ENCODE peak calls at places on chromosomes 2 and 18, in seven cellular contexts. X is fibroblast of pulmonary artery, A is hepatocyte, S is ovary, M is spleen, C is DND-41, B is A549. H is an unnamed sample.

GRCh38 chr2:174771631-174772491 is 7.6 kb upstream of the CHRNA1 start:
- DNase-seq in X (peak), A (peak), S (peak), M (peak), C (peak), B (peak), H (no peak)

GRCh38 chr2:75162897-75163296 is 36.4 kb downstream of the TACR1 start:
- DNase-seq in X (no peak), A (no peak), S (no peak), M (no peak), C (no peak), B (no peak), H (no peak)

GRCh38 chr2:169714699-169715098 is 18.9 kb upstream of the KLHL23 start:
- DNase-seq in X (no peak), A (no peak), S (no peak), M (no peak), C (no peak), B (no peak), H (no peak)

GRCh38 chr2:200679157-200679934 is 93.5 kb downstream of the AOX1 start:
- DNase-seq in X (no peak), A (no peak), S (no peak), M (no peak), C (no peak), B (no peak), H (no peak)

GRCh38 chr2:41836944-41837343 is 210.9 kb upstream of the PKDCC start:
- DNase-seq in X (peak), A (peak), S (peak), M (no peak), C (peak), B (no peak), H (no peak)

GRCh38 chr2:58871469-58872142 is 630.5 kb upstream of the FANCL start:
- DNase-seq in X (no peak), A (no peak), S (no peak), M (no peak), C (no peak), B (no peak), H (no peak)

GRCh38 chr2:29509397-29509796 is 394.2 kb downstream of the CLIP4 start:
- DNase-seq in X (no peak), A (no peak), S (no peak), M (no peak), C (no peak), B (no peak), H (no peak)

GRCh38 chr2:26462511-26463251 is 15.2 kb downstream of the OTOF start:
- DNase-seq in X (peak), A (peak), S (peak), M (peak), C (peak), B (peak), H (no peak)

GRCh38 chr2:133607679-133608078 is 39.4 kb upstream of the NCKAP5 start:
- DNase-seq in X (no peak), A (no peak), S (no peak), M (no peak), C (no peak), B (no peak), H (no peak)

GRCh38 chr2:53905396-53905795 is 45.6 kb upstream of the GPR75 start:
- DNase-seq in X (no peak), A (no peak), S (no peak), M (no peak), C (no peak), B (no peak), H (no peak)

GRCh38 chr2:241577413-241578122 is 19.0 kb downstream of the BOK start:
- DNase-seq in X (peak), A (peak), S (peak), M (peak), C (no peak), B (no peak), H (no peak)

GRCh38 chr2:181784556-181784955 is 104.2 kb upstream of the NEUROD1 start:
- DNase-seq in X (peak), A (no peak), S (no peak), M (no peak), C (no peak), B (no peak), H (no peak)

GRCh38 chr2:217249490-217250451 is 389.9 kb upstream of the TNP1 start:
- DNase-seq in X (no peak), A (peak), S (peak), M (no peak), C (no peak), B (no peak), H (no peak)

GRCh38 chr18:79605481-79605880 is 74.1 kb upstream of the CTDP1 start:
- DNase-seq in X (no peak), A (no peak), S (no peak), M (peak), C (no peak), B (no peak), H (no peak)

GRCh38 chr2:190181066-190181681 is 118.6 kb upstream of the MSTN start:
- DNase-seq in X (no peak), A (no peak), S (no peak), M (no peak), C (no peak), B (peak), H (no peak)

GRCh38 chr2:133495226-133495625 is 73.0 kb downstream of the NCKAP5 start:
- DNase-seq in X (no peak), A (peak), S (no peak), M (no peak), C (no peak), B (no peak), H (no peak)

GRCh38 chr18:75226956-75227316 is 16.3 kb downstream of the TSHZ1 start:
- DNase-seq in X (no peak), A (no peak), S (no peak), M (no peak), C (no peak), B (no peak), H (no peak)
- H3K4me3 ChIP-seq in X (peak), A (no peak), S (peak), M (peak), C (no peak), B (no peak), H (no peak)

GRCh38 chr18:48700222-48700845 is 161.5 kb downstream of the CTIF start:
- DNase-seq in X (no peak), A (no peak), S (no peak), M (no peak), C (no peak), B (no peak), H (no peak)
- TF ChIP-seq CTCF in X (no peak), A (no peak), S (no peak), M (no peak), C (no peak), B (no peak), H (no peak)

DNA sequence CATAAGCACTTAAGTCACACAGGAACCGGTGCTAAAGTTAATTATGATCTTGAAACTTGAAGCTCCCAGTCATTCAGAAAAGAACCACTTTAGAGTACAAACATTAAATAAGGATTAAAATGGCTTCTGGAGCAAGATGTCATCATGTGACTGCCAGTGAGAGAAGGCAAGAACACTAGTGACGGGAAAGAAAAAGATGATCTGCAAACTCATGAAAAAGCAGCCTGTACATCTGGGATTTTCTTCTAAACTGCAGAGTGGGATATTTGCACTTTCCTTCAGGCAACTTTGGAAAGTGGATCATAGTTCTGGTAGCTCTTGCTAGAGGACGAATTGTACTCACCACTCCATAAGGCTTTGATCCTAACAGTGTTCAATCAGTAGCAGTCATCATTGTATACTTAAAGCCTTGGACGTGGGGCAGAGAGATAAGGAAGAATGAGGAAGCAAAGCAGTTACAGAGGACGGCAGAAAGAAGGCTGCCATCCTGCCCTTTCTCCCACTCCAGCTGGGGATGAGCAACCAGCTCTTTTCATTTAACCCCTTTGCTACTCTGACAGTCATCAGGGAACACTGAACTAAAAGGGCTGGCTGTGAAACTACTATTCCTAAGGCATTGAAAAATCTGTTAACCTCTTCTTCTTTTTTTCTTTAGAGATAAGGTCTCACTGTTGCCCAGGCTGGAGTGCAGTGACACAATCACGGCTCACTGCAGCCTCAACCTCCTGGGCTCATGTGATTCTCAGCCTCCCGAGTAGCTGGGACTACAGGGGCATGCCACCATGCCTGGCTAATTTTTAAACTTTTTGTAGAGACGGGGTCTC is 18.1 kb downstream of the ABHD3 start:
- DNase-seq in X (peak), A (peak), S (no peak), M (no peak), C (no peak), B (no peak), H (no peak)
- H3K4me3 ChIP-seq in X (no peak), A (no peak), S (no peak), M (no peak), C (no peak), B (no peak), H (no peak)

DNA sequence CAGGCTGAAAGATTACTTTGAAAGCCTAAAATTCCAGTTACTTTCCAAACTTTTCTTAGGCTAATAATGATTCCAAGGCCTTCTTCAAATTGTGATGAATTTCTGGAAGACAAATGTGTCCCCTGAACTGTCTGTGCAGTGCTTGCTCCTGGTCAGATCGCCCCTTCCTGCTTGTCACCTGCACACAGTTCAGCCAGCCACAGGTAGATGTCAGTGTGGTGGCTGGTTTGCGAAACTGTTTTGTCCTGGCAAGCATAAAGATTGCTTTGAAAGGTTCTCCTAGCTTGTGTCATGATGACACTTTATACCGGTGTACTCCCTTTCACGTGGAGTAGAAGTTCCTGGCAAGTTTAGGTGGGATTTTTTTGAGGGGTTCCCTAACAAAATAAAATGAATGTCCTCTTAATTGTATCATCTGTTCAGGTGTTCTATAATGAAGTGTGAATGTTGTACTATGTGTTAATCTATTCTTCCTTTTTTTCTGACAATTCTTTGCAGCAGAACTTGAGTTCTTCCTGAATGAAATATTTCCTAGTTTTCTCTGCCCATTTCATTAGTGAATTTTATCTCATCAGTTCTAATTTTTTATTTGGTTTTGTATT is 298.8 kb downstream of the ZNF407 start:
- DNase-seq in X (peak), A (peak), S (no peak), M (no peak), C (peak), B (no peak), H (peak)
- TF ChIP-seq CTCF in X (no peak), A (peak), S (no peak), M (peak), C (peak), B (peak), H (peak)

DNA sequence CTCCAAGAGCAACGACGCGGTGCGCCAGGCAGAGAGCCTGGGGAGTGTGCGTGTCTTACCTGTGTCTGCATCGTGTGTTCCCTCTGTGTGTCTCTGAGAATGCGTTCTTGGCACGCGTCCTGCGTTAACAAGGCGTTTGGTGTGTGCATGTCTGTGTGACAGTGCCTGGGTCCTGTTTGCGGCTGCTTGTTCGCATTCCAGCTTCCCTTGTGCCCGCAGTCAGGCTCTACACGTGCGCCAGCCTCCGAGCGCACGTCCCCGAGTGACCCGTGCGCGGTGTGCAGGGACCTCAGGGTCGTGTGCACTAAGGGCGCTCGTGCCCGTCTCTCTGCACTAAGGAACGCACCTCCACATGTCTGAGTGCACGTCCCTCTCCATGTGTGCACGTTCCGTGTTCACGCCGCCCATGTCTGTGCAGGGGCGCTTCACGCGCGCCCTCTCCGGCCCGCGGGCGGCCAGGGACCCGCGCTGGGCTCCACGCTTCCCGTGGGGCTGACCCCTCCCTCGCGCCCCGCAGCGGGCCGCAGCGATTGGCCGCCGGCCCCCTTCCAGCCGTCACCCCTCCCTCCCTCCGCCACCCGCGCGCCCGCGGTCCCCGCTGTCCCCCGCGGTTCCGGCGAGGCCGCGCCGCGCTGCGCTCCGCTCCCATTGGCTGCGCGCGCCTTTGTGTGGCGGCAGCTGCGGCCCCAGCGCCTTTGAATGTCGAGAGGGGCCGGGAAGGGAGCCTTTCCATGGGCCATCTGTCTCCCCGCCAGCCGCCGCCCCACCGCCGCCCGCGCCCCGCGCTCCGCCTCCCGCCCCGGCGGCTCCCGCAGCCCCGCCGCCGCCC is 229.4 kb downstream of the HAUS1 start:
- DNase-seq in X (no peak), A (peak), S (no peak), M (peak), C (peak), B (peak), H (peak)
- H3K4me3 ChIP-seq in X (no peak), A (peak), S (no peak), M (peak), C (peak), B (peak), H (peak)

DNA sequence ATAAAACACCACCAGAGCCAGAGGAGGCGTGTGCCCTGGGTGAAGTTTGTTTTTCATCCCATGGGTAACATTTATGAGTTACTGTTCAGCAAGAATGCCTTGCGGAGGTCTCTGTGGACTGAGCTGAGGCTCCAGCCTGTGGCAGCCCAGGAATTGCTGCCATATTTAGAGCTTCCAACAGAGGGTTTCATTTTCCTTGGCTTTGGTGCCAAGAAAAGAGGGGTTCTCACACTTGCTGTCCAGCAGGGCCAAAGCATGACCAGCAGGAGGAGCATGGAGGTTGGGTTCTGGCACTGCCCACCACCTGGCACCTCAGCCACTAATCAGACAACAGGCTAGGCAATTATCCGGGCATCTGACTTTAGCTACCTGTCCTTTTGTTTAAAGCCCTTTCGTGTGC is 36.7 kb downstream of the EPAS1 start:
- DNase-seq in X (no peak), A (no peak), S (no peak), M (no peak), C (no peak), B (peak), H (no peak)
- TF ChIP-seq CTCF in X (peak), A (no peak), S (no peak), M (no peak), C (no peak), B (peak), H (no peak)

GRCh38 chr2:240095556-240096523 is 40.3 kb downstream of the COPS9 start:
- DNase-seq in X (no peak), A (no peak), S (no peak), M (no peak), C (no peak), B (no peak), H (no peak)

DNA sequence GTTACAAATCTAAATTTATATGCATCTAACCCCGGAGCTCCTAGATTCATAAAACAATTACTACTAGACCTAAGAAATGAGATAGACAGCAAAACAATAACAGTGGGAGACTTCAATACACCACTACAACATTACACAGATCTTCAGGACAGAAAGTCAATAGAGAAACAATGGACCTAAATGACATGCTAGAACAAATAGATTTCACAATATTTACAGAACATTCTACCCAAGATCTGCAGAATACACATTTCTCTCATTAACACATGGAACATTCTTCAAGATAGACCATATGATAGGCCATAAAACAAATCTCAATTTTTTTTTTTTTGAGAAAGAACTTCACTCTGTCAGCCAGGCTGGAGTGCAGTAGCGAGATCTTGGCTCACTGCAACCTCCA is 37.8 kb downstream of the COPS9 start:
- DNase-seq in X (no peak), A (no peak), S (no peak), M (no peak), C (no peak), B (no peak), H (no peak)
- H3K4me3 ChIP-seq in X (no peak), A (no peak), S (no peak), M (no peak), C (no peak), B (no peak), H (no peak)

GRCh38 chr2:4047961-4048891 is 344.9 kb downstream of the DCDC2C start:
- DNase-seq in X (peak), A (no peak), S (no peak), M (no peak), C (peak), B (no peak), H (no peak)

GRCh38 chr2:4049463-4049862 is 346.1 kb downstream of the DCDC2C start:
- DNase-seq in X (no peak), A (no peak), S (no peak), M (no peak), C (no peak), B (no peak), H (no peak)

GRCh38 chr2:4053769-4054493 is 350.6 kb downstream of the DCDC2C start:
- DNase-seq in X (peak), A (no peak), S (no peak), M (no peak), C (no peak), B (no peak), H (no peak)
- TF ChIP-seq CTCF in X (peak), A (peak), S (no peak), M (no peak), C (no peak), B (peak), H (peak)

GRCh38 chr18:78430171-78430857 is 549.3 kb upstream of the SALL3 start:
- DNase-seq in X (no peak), A (no peak), S (no peak), M (peak), C (no peak), B (no peak), H (no peak)
- H3K4me3 ChIP-seq in X (no peak), A (no peak), S (no peak), M (no peak), C (no peak), B (no peak), H (no peak)

H was measured in LNCaP clone FGC.